ENCODE peak calls at places on chromosomes 16 and 17, in six cellular contexts. A, F, N, E, B and Q are unnamed samples.

GRCh38 chr16:1425616-1426370 is 5.1 kb upstream of the PERCC1 start:
- DNase-seq in A (no peak), F (no peak), N (no peak), E (no peak), B (no peak), Q (no peak)

GRCh38 chr16:14501331-14502255 is 128.5 kb downstream of the PARN start:
- DNase-seq in A (peak), F (peak), N (no peak), E (peak), B (peak), Q (peak)

GRCh38 chr17:82767041-82767754 is 15.3 kb downstream of the TBCD start:
- DNase-seq in A (peak), F (no peak), N (no peak), E (peak), B (peak), Q (peak)

GRCh38 chr17:7988750-7989178 is 13.7 kb upstream of the GUCY2D start:
- DNase-seq in A (peak), F (no peak), N (peak), E (peak), B (peak), Q (peak)

GRCh38 chr17:2173005-2173404 is 118.1 kb downstream of the HIC1 start:
- DNase-seq in A (peak), F (no peak), N (no peak), E (no peak), B (peak), Q (no peak)

GRCh38 chr16:54944002-54944401 is 13.3 kb downstream of the IRX5 start:
- DNase-seq in A (no peak), F (no peak), N (no peak), E (no peak), B (no peak), Q (no peak)

GRCh38 chr17:75315541-75316243 is 26.5 kb upstream of the SLC25A19 start:
- DNase-seq in A (peak), F (no peak), N (no peak), E (no peak), B (peak), Q (peak)

GRCh38 chr17:21039839-21040575 is 2.8 kb downstream of the USP22 start:
- DNase-seq in A (peak), F (no peak), N (no peak), E (peak), B (peak), Q (peak)

GRCh38 chr17:75242461-75243042 is 18.9 kb downstream of the GGA3 start:
- DNase-seq in A (no peak), F (no peak), N (no peak), E (no peak), B (no peak), Q (no peak)

GRCh38 chr17:82216301-82217119 is 3.9 kb upstream of the CCDC57 start:
- DNase-seq in A (peak), F (no peak), N (no peak), E (no peak), B (peak), Q (peak)

GRCh38 chr16:57372372-57373116 is at the start of gene CX3CL1:
- DNase-seq in A (peak), F (no peak), N (no peak), E (peak), B (peak), Q (no peak)
- H3K4me2 ChIP-seq in A (no peak), F (peak), N (peak), E (peak), B (peak), Q (peak)

DNA sequence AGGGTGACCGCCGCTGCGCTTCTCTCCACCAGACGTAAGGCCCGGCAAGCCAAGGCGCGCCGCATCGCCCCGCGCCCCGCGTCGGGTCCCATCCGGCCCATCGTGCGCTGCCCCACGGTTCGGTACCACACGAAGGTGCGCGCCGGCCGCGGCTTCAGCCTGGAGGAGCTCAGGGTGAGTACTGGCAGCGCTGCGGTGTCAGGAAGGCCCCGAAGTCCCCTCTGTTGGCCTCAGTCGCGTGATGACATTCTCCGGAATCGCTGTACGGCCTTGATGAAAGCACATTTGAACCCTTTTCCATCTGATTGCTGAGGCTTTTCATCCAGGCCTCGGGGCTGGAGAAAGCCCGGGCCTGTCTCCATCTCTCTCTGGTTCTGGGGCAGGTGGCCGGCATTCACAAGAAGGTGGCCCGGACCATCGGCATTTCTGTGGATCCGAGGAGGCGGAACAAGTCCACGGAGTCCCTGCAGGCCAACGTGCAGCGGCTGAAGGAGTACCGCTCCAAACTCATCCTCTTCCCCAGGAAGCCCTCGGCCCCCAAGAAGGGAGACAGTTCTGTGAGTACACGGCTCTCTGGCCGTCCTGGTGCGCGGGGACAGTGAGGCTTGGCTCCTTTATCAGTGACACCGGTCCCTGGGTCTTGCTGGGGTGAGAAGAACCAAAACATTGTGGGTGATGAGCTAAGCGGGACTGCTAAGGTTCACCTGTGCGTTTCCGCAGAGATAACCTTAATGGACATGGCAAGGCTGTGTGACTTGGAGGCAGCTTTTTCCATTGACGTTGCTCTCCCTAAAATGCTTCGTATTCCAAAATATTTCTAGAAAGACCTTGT is 929 bp downstream of the RPL13 start:
- DNase-seq in A (no peak), F (no peak), N (no peak), E (no peak), B (no peak), Q (peak)
- H3K4ac ChIP-seq in A (peak), F (peak), N (no peak), E (peak), B (peak), Q (peak)

DNA sequence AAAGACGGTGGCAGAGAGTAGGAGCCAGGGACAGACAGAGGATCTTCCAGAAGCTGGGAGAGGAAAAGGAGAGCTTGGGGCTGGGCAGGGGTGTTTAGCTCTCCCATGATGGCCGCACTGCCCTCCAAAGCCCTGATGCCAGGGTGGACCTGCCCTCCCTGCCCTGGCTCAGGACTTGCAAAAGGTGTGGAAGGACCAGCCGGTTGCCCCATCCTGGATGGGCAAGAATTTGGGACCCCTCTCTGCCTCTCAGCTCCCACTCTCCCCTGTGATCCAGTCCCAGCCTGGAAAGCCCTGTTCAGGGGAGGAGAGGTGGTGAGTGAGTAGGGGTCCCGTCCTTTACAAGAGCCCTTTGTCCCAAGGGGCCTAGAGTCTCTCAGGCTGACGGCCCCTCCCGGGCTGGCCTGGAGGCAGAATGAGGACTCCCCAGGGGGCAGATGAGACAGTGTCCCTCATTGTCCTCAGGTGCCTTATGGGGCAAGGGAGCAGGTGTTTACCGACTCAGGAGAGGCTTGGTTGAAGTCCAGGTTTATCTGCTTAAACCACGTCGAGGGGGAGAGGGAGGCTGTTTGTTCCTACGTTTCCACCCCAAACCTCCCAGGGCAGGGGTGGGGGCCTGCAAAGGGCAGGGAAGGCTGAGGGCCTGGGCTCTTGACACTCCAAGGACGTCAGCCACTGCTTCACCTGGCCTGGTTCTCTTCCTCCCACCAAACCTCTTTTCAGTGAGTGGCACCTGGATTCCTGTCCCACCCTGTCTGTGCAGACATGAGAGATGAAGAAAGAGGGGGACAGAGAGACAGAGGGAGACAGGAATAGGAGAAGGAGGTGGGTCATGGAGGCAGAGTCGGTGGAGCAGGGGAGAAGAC is 19.2 kb upstream of the ITGA3 start:
- DNase-seq in A (no peak), F (no peak), N (no peak), E (no peak), B (no peak), Q (no peak)
- H3K4me3 ChIP-seq in A (no peak), F (no peak), N (no peak), E (no peak), B (no peak), Q (no peak)

DNA sequence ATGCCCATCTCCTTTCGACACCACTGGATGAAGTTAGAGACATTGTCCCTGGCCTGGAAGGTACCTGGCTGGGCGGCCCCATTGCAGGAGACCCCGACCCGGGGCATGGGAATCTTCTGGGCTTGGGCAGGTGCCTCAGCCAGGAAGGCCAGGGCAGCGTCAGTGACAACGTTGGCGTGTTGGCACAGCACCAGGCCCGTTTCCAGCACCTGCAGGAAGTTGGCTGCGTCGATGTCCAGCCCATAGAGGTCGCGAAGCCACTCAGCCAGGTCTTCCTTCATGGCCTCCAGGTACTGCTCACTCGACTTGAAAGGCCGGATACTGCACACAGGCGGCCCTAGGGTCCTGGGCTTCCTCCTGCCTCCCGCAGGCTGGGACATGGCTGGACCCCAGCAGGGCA is 568 bp downstream of the GAS2L2 start:
- DNase-seq in A (no peak), F (no peak), N (no peak), E (no peak), B (no peak), Q (no peak)
- H3K4me2 ChIP-seq in A (no peak), F (no peak), N (no peak), E (no peak), B (no peak), Q (no peak)

DNA sequence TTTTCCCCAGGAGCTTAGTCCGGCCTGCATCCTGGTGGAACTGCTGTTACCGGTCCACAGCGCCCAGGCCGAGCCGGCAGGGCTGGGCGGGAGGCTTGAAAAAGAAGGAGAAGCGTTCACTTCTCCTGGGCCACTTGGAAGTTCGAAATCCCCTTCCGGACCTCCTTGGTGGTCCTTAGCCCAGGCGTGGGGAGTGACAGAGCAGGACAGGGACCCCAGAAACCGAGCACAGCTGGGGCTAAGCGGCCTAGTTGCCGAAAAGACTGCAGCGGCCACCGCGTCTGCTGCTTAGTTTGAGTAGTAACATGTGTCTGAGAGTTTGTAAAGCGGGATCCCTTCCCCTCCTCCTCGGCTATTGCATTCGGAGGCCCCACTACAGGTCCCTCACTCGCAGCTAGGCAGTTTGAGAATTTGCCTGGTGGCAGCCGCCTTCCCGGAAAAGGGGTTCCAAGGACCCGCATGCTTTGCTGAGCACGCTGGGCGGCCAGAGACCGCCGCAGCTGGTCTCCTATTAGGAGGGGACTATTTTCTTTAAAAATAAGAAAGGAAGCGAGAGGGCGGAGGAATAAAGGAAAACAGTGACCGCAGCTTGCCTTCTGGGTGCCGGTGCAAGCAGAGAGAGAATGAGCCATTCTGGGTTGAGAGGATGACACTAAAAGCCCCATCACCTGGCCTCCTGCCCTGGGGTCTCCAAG is 980 bp upstream of the HOXB5 start:
- DNase-seq in A (peak), F (no peak), N (no peak), E (no peak), B (peak), Q (no peak)
- H3K4ac ChIP-seq in A (peak), F (no peak), N (no peak), E (no peak), B (peak), Q (no peak)

GRCh38 chr17:63976702-63977101 is 4.0 kb upstream of the SCN4A start:
- DNase-seq in A (no peak), F (no peak), N (no peak), E (no peak), B (no peak), Q (no peak)
- H3K4me3 ChIP-seq in A (no peak), F (no peak), N (no peak), E (no peak), B (no peak), Q (no peak)

DNA sequence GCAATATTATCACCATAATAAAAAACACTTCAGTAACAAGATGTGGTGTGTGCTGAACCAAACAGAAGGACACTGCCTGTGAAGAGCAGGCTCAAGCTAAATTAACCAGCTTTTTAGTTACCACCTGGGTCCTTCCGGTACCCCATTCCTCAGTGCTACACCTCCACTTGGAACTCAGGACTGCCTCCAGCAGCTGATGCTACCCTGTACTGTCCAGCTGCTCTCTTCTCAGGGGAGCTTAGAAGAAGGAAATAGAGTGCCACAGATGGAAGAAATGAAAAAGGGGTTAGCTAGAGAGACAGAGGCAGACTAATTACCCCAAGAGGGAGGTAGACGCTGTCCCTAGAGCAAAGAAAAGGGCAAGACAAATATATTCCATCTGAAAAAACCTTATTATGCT is 5.7 kb downstream of the MED13 start:
- DNase-seq in A (no peak), F (no peak), N (no peak), E (no peak), B (no peak), Q (no peak)
- H3K4me2 ChIP-seq in A (no peak), F (no peak), N (no peak), E (no peak), B (no peak), Q (no peak)

GRCh38 chr16:81314603-81315270 is at the start of gene GAN:
- DNase-seq in A (peak), F (peak), N (peak), E (peak), B (peak), Q (peak)
- H3K4ac ChIP-seq in A (peak), F (peak), N (no peak), E (peak), B (peak), Q (peak)

DNA sequence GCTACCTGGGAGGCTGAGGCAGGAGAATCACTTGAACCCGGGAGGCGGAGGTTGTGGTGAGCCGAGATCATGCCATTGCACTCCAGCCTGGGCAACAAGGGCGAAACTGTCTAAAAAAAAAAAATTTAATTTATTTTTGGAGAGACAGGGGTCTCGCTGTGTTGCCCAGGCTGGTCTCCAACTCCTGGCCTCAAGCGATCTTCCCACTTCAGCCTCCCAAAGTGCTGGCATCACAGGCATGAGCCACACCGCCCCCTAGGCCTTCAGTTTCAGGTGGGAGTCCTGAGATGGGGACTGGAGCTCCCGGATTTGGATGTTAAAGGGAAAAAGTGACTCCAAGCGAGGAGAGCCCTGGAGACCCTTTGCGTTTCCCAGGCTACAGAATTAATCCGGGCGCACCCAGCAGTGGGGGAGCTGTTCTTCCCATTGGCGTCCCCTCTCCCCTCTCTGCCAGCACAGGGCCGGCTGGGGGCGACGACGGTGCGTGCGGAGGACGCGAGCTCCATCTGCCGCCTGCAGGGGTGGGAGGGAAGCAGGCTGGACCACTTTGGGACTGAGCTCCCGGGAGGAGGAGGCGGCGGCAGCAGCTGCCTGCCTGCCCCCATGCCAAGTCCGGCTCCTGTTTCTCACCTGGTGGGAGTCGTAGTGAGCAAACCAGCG is 49.3 kb upstream of the USP7 start:
- DNase-seq in A (no peak), F (peak), N (peak), E (peak), B (peak), Q (peak)
- H3K4me3 ChIP-seq in A (no peak), F (no peak), N (no peak), E (no peak), B (peak), Q (no peak)